ENCODE peak calls at places on chromosome 16, in seven cellular contexts. K, D, X, R, F, S and T are unnamed samples.

GRCh38 chr16:49650603-49651002 is 205.3 kb downstream of the ZNF423 start:
- DNase-seq in R (no peak), F (no peak), K (no peak), X (no peak), D (no peak), S (no peak), T (no peak)

GRCh38 chr16:67019171-67019570 is 9.8 kb upstream of the CBFB start:
- DNase-seq in K (no peak), X (no peak), F (no peak), R (no peak), D (peak), S (no peak), T (no peak)

GRCh38 chr16:48272837-48273421 is 25.6 kb upstream of the ABCC11 start:
- DNase-seq in S (no peak), X (peak), R (no peak), F (no peak), K (peak), D (no peak), T (no peak)

GRCh38 chr16:69329369-69330285 is 761 bp downstream of the PDF start:
- DNase-seq in K (no peak), X (no peak), D (no peak), F (no peak), R (peak), S (peak), T (peak)

GRCh38 chr16:27737513-27737912 is 187.6 kb downstream of the KATNIP start:
- DNase-seq in F (no peak), R (no peak), D (no peak), K (no peak), S (no peak), X (no peak), T (no peak)

GRCh38 chr16:71353736-71354135 is 4.8 kb upstream of the CALB2 start:
- DNase-seq in D (no peak), R (no peak), F (no peak), S (no peak), K (no peak), X (no peak), T (no peak)

GRCh38 chr16:16015849-16016248 is 66.4 kb downstream of the ABCC1 start:
- DNase-seq in D (no peak), F (no peak), S (no peak), R (no peak), K (no peak), X (no peak), T (no peak)

GRCh38 chr16:2520784-2521577 is 810 bp downstream of the AMDHD2 start:
- DNase-seq in K (no peak), D (no peak), R (peak), S (no peak), F (peak), X (peak), T (peak)

GRCh38 chr16:21101631-21102420 is 48.8 kb downstream of the DNAH3 start:
- DNase-seq in R (peak), D (no peak), K (no peak), S (no peak), F (peak), X (no peak), T (no peak)

GRCh38 chr16:15874745-15875314 is 13.6 kb downstream of the CEP20 start:
- DNase-seq in F (peak), X (peak), R (peak), D (peak), K (peak), S (peak), T (no peak)

GRCh38 chr16:57003439-57004386 is 14.4 kb downstream of the NLRC5 start:
- DNase-seq in X (no peak), D (no peak), R (no peak), S (no peak), K (no peak), F (no peak), T (no peak)

GRCh38 chr16:20762404-20763123 is 1.2 kb upstream of the ACSM3 start:
- DNase-seq in X (no peak), R (no peak), S (no peak), F (no peak), D (no peak), K (no peak), T (no peak)

GRCh38 chr16:88805887-88806393 is 2.4 kb downstream of the CDT1 start:
- DNase-seq in S (no peak), D (no peak), K (no peak), R (no peak), F (no peak), X (no peak), T (no peak)

GRCh38 chr16:72092832-72093447 is 480 bp downstream of the TXNL4B start:
- DNase-seq in X (no peak), K (no peak), D (no peak), F (peak), R (peak), S (peak), T (no peak)

GRCh38 chr16:54651851-54652770 is 278.6 kb upstream of the IRX5 start:
- DNase-seq in D (no peak), S (no peak), K (no peak), X (no peak), R (no peak), F (peak), T (peak)

GRCh38 chr16:53542283-53542682 is 39.3 kb upstream of the AKTIP start:
- DNase-seq in X (no peak), S (no peak), F (no peak), K (no peak), R (no peak), D (no peak), T (no peak)

GRCh38 chr16:81101702-81102101 is 5.5 kb upstream of the GCSH start:
- DNase-seq in X (no peak), R (no peak), K (no peak), F (no peak), S (no peak), D (no peak), T (no peak)

GRCh38 chr16:70660672-70661350 is 14.5 kb downstream of the IL34 start:
- DNase-seq in R (no peak), S (no peak), F (no peak), X (no peak), D (no peak), K (no peak), T (no peak)

GRCh38 chr16:80387308-80387921 is 153.4 kb upstream of the DYNLRB2 start:
- DNase-seq in R (no peak), X (no peak), K (no peak), F (no peak), D (no peak), S (no peak), T (no peak)

GRCh38 chr16:75947626-75948239 is 221.4 kb upstream of the CPHXL start:
- DNase-seq in S (no peak), X (no peak), D (no peak), R (no peak), K (no peak), F (no peak), T (no peak)

GRCh38 chr16:79131676-79132075 is 468.9 kb downstream of the MAF start:
- DNase-seq in F (no peak), S (no peak), X (no peak), D (no peak), R (no peak), K (no peak), T (no peak)

GRCh38 chr16:727291-727977 is 528 bp downstream of the HAGHL start:
- DNase-seq in R (no peak), S (no peak), K (no peak), F (peak), D (no peak), X (no peak), T (peak)

GRCh38 chr16:78407191-78407590 is 307.7 kb downstream of the WWOX start:
- DNase-seq in X (no peak), S (no peak), K (no peak), F (no peak), D (no peak), R (no peak), T (no peak)

GRCh38 chr16:86214326-86215232 is 295.7 kb upstream of the FOXF1 start:
- DNase-seq in K (peak), D (peak), R (peak), S (peak), X (no peak), F (no peak), T (no peak)

GRCh38 chr16:88691924-88692560 is 5.7 kb upstream of the SNAI3 start:
- DNase-seq in X (no peak), R (no peak), S (peak), F (peak), D (no peak), K (no peak), T (peak)

GRCh38 chr16:80176114-80176513 is 364.7 kb upstream of the DYNLRB2 start:
- DNase-seq in D (no peak), R (no peak), X (no peak), F (no peak), K (no peak), S (no peak), T (no peak)

GRCh38 chr16:70800798-70801480 is at the start of gene VAC14:
- DNase-seq in S (peak), X (peak), R (peak), K (peak), D (peak), F (peak), T (peak)

GRCh38 chr16:89981414-89981813 is 32.9 kb downstream of the DEF8 start:
- DNase-seq in R (no peak), X (no peak), F (peak), S (no peak), D (no peak), K (no peak), T (no peak)

GRCh38 chr16:11796227-11797165 is 562 bp downstream of the ZC3H7A start:
- DNase-seq in F (peak), X (peak), R (peak), K (peak), D (peak), S (peak), T (peak)

GRCh38 chr16:89805136-89805905 is 11.1 kb downstream of the FANCA start:
- DNase-seq in R (no peak), K (no peak), F (no peak), D (no peak), X (no peak), S (no peak), T (no peak)

GRCh38 chr16:87592018-87592712 is 10.1 kb upstream of the JPH3 start:
- DNase-seq in X (no peak), F (no peak), D (no peak), K (no peak), S (no peak), R (no peak), T (no peak)

GRCh38 chr16:10576390-10577304 is 3.8 kb downstream of the EMP2 start:
- DNase-seq in D (no peak), F (no peak), X (no peak), S (no peak), R (no peak), K (no peak), T (no peak)

GRCh38 chr16:65772134-65772732 is 594.3 kb upstream of the CDH5 start:
- DNase-seq in D (peak), S (no peak), R (no peak), K (no peak), F (no peak), X (no peak), T (no peak)
- H3K4me3 ChIP-seq in D (no peak), S (no peak), R (no peak), K (no peak), F (no peak), X (no peak), T (no peak)

GRCh38 chr16:8109510-8110369 is 480.6 kb downstream of the TMEM114 start:
- DNase-seq in D (no peak), X (no peak), R (no peak), F (no peak), S (no peak), K (no peak), T (no peak)

GRCh38 chr16:8108991-8109509 is 481.3 kb downstream of the TMEM114 start:
- DNase-seq in X (no peak), D (no peak), F (no peak), S (no peak), K (no peak), R (no peak), T (no peak)

GRCh38 chr16:8099586-8099985 is 490.7 kb downstream of the TMEM114 start:
- DNase-seq in S (no peak), D (no peak), X (no peak), F (no peak), R (no peak), K (no peak), T (no peak)

DNA sequence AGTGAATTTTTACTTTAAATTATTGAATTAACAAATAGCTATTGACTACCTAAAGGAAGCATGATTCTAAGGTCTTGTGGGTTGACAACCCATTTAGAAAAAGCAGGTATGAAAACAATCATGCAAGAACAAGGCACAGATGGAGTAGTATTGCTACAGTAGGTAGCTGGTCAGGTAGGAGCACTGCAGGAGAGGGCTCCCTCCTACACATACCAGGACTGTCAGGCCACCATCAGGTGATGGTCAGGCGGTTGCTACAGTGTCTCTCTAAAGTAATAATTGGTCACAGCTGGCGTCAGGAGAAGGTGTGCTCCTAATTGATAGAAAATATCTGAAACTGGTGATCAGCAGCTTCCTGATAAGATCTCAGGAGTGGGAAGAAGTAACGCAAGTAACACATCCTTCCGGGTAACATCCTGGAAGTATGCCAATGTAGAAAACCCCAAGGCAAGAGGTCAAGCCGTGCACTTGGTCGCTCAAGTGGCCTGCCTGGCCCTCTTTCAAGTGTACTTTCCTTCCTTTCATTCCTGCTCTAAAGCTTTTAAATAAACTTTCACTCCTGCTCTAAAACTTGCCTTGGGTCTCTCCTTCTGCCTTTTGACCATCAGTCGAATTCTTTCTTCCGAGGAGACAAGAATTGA is 486.5 kb downstream of the TMEM114 start:
- DNase-seq in X (no peak), S (no peak), K (no peak), R (no peak), D (no peak), F (no peak), T (no peak)
- TF ChIP-seq POLR2A in X (no peak), S (no peak), K (no peak), R (no peak), D (no peak), F (no peak), T (no peak)

GRCh38 chr16:23183486-23183862 is 929 bp downstream of the SCNN1G start:
- DNase-seq in D (no peak), X (no peak), S (no peak), F (no peak), K (no peak), R (no peak), T (no peak)
- H3K4me3 ChIP-seq in D (no peak), X (peak), S (no peak), F (no peak), K (no peak), R (no peak), T (no peak)

DNA sequence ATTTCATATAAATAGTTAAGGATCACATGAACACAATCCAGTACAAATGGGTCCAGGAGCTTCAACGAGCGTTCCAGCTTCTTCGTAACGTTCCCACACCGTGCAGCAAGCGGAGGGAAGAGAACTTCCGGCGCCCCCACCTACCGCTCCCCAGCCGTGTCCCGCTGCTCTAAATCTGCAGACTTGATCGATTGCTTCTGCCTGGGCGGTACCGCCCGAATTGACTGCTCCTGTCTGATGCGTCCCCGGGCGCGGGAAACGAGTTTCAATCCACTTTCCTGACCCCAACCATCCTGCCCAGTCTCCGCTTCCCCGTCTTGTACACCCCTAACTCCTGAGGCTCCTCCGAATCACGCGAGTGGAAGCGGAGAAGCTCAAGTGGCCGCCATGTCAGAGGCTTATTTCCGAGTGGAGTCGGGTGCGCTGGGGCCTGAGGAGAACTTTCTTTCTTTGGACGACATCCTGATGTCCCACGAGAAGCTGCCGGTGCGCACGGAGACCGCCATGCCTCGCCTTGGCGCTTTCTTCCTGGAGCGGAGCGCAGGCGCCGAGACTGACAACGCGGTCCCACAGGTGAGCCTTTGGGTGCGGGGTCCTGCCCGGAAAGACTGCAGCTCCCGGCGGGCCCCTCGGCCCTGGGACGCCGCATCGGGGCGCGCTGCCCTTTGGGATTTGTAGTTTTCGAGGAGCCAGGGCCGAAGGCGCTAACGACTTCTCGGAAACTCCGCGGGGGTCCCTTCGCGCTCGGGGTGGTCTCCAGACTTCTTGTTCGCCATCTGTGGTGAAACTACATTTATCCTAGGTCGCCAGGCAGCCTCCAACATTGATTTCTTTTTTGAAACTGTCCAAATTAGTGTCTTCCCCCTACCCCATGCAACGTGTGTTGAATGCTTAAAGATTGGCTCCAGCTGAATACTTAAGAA is at the start of gene GINS3:
- DNase-seq in R (peak), K (peak), S (peak), F (peak), X (peak), D (peak), T (peak)
- TF ChIP-seq POLR2A in R (no peak), K (peak), S (peak), F (peak), X (peak), D (no peak), T (peak)

GRCh38 chr16:83913234-83913633 is 14.3 kb downstream of the MLYCD start:
- DNase-seq in K (peak), S (no peak), R (no peak), X (no peak), D (no peak), F (no peak), T (no peak)

GRCh38 chr16:83915491-83915890 is 16.6 kb downstream of the MLYCD start:
- DNase-seq in S (no peak), K (no peak), D (no peak), X (no peak), R (no peak), F (no peak), T (no peak)

GRCh38 chr16:83917152-83918120 is 18.5 kb downstream of the MLYCD start:
- DNase-seq in R (no peak), K (no peak), F (no peak), D (no peak), X (no peak), S (no peak), T (no peak)

GRCh38 chr16:83914091-83914710 is 15.3 kb downstream of the MLYCD start:
- DNase-seq in D (no peak), K (no peak), F (no peak), X (no peak), R (no peak), S (no peak), T (no peak)

DNA sequence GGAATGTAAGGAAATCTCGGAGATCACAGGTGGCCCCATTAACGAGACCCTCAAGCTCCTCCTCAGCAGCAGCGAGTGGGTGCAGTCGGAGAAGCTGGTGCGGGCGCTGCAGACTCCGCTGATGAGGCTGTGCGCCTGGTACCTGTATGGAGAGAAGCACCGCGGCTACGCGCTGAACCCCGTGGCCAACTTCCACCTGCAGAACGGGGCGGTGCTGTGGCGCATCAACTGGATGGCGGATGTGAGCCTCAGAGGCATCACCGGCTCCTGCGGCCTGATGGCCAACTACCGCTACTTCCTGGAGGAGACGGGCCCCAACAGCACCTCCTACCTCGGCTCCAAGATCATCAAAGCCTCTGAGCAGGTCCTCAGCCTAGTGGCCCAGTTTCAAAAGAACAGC is 16.2 kb downstream of the MLYCD start:
- DNase-seq in D (no peak), X (no peak), K (no peak), S (no peak), F (no peak), R (no peak), T (peak)
- H3K4me3 ChIP-seq in D (no peak), X (no peak), K (no peak), S (no peak), F (no peak), R (no peak), T (no peak)

GRCh38 chr16:9185396-9185795 is 94.0 kb downstream of the HAPSTR1 start:
- DNase-seq in D (no peak), S (no peak), F (no peak), R (no peak), X (no peak), K (no peak), T (no peak)

GRCh38 chr16:9192746-9193145 is 101.3 kb downstream of the HAPSTR1 start:
- DNase-seq in X (no peak), S (no peak), F (no peak), K (no peak), D (no peak), R (no peak), T (no peak)

GRCh38 chr16:9195301-9195700 is 103.9 kb downstream of the HAPSTR1 start:
- DNase-seq in K (no peak), F (no peak), S (no peak), D (no peak), R (no peak), X (no peak), T (no peak)

GRCh38 chr16:9186061-9186460 is 94.6 kb downstream of the HAPSTR1 start:
- DNase-seq in R (no peak), D (no peak), F (no peak), K (no peak), S (no peak), X (no peak), T (no peak)

DNA sequence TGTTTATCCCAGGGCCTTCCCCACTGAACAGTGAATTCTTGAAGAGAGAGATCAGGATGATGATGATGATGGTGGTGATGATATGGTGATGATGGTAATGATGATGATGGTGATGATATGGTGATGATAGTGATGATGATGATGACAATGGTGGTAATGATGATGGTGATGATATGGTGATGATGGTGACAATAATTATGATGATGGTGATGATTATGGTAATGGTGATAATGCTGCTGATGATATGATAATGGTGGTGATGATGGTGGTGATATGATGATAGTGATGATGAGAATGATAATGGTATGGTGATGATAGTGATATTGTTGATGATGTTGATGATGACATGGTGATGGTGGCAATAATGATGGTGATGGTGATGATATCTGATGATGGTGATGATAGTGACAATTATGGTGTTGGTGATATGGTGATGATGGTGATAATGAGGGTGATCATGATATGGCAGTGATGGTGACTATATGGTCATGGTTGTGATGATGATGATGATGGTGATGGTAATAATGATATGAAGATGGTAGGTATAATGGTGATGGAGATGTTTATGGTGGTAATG is 99.9 kb downstream of the HAPSTR1 start:
- DNase-seq in X (no peak), R (no peak), K (no peak), F (no peak), S (no peak), D (no peak), T (no peak)
- TF ChIP-seq POLR2A in X (no peak), R (no peak), K (no peak), F (no peak), S (no peak), D (no peak), T (no peak)